ENCODE peak calls at places on chromosome 19, in ten cellular contexts. H, T, I, D, G, C, P, B, K and V are unnamed samples.

GRCh38 chr19:9847087-9847671 is 12.1 kb downstream of the PIN1 start:
- DNase-seq in T (peak; percentile 62), B (peak; percentile 93), D (peak; percentile 67), G (no peak), H (peak; percentile 78), P (no peak), C (peak; percentile 50), I (peak; percentile 46), K (peak; percentile 80), V (peak; percentile 49)

GRCh38 chr19:22784051-22784450 is at the start of gene ZNF99:
- DNase-seq in B (no peak), T (peak; percentile 7), G (no peak), I (no peak), H (peak; percentile 75), P (no peak), C (no peak), K (no peak), D (peak; percentile 72), V (no peak)

GRCh38 chr19:3665681-3666544 is 34.4 kb downstream of the PIP5K1C start:
- DNase-seq in H (peak; percentile 81), G (peak; percentile 53), P (peak; percentile 92), B (no peak), T (peak; percentile 70), C (peak; percentile 76), K (peak; percentile 90), D (peak; percentile 84), I (peak; percentile 77), V (peak; percentile 87)

GRCh38 chr19:28009696-28010095 is 1203.3 kb downstream of the UQCRFS1 start:
- DNase-seq in B (no peak), G (no peak), C (no peak), P (no peak), T (no peak), I (no peak), K (no peak), H (no peak), D (no peak), V (no peak)

GRCh38 chr19:40282920-40283319 is 2.2 kb downstream of the AKT2 start:
- DNase-seq in I (no peak), D (no peak), P (no peak), K (no peak), B (no peak), H (no peak), G (no peak), C (no peak), T (no peak), V (no peak)

GRCh38 chr19:54594737-54595136 is 1.3 kb downstream of the LILRA1 start:
- DNase-seq in I (no peak), K (no peak), G (no peak), D (no peak), H (no peak), P (no peak), T (no peak), B (no peak), C (no peak), V (no peak)

GRCh38 chr19:7676376-7676775 is 514 bp upstream of the MCEMP1 start:
- DNase-seq in K (no peak), T (no peak), C (no peak), H (no peak), G (no peak), I (no peak), B (no peak), P (no peak), D (no peak), V (no peak)

GRCh38 chr19:2039082-2039958 is 11.7 kb downstream of the MKNK2 start:
- DNase-seq in G (no peak), P (no peak), K (peak; percentile 35), C (no peak), B (no peak), I (no peak), D (peak; percentile 78), H (no peak), T (peak; percentile 14), V (no peak)

GRCh38 chr19:38831142-38831605 is 420 bp downstream of the ECH1 start:
- DNase-seq in P (peak; percentile 81), C (peak; percentile 24), D (peak; percentile 87), B (peak; percentile 86), I (peak; percentile 91), K (no peak), T (peak; percentile 40), H (peak; percentile 79), G (peak; percentile 60), V (peak; percentile 33)

GRCh38 chr19:33796164-33797100 is at the start of gene KCTD15:
- DNase-seq in P (no peak), T (peak; percentile 71), B (peak; percentile 58), C (peak; percentile 55), H (no peak), D (peak; percentile 68), G (peak; percentile 74), K (peak; percentile 74), I (peak; percentile 67), V (peak; percentile 74)

GRCh38 chr19:8363803-8364771 is at the start of gene ANGPTL4:
- DNase-seq in K (peak; percentile 76), H (peak; percentile 87), G (peak; percentile 66), B (peak; percentile 88), T (peak; percentile 68), C (peak; percentile 60), I (peak; percentile 60), D (peak; percentile 87), P (peak; percentile 78), V (peak; percentile 74)

DNA sequence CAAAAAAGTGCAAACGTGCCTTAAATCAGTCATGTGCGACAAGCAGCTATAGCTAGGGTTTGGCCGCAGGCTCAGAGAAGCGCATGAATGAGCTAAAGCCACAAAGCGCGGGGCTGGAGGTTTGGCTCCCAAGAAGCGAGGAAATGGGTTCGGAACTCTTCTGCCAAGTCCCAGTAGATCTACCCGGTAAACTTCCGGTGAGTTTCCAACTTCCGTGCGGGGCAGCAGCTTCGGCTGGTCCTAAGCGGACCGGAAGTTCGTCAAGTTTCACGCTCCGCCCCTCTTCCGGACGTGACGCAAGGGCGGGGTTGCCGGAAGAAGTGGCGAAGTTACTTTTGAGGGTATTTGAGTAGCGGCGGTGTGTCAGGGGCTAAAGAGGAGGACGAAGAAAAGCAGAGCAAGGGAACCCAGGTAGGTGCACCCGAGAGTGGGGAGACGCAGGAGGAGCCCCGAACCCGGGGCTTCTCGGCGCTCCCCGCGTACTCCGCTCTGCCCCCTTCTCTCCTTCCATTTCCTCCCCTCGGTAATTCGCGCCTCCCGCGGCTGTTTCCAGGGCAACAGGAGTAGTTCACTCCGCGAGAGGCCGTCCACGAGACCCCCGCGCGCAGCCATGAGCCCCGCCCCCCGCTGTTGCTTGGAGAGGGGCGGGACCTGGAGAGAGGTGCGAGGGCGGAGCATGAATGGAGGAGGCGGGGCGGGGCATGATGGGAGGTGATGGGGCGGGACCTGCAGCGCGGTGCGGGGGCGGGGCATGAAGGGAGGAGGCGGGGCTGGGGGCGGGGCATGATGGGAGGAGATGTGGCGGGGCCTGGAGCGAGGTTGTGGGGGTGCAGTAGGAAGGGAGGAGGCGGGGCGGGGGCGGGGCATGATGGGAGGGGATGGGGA is at the start of gene NR1H2:
- DNase-seq in T (peak; percentile 96), D (peak; percentile 97), K (peak; percentile 83), G (peak; percentile 97), B (peak; percentile 99), H (peak; percentile 97), I (peak; percentile 95), C (peak; percentile 85), P (peak; percentile 92), V (peak; percentile 93)
- TF ChIP-seq CTCF in T (no peak), D (no peak), K (no peak), G (no peak), B (no peak), H (no peak), I (no peak), C (no peak), P (no peak), V (no peak)

DNA sequence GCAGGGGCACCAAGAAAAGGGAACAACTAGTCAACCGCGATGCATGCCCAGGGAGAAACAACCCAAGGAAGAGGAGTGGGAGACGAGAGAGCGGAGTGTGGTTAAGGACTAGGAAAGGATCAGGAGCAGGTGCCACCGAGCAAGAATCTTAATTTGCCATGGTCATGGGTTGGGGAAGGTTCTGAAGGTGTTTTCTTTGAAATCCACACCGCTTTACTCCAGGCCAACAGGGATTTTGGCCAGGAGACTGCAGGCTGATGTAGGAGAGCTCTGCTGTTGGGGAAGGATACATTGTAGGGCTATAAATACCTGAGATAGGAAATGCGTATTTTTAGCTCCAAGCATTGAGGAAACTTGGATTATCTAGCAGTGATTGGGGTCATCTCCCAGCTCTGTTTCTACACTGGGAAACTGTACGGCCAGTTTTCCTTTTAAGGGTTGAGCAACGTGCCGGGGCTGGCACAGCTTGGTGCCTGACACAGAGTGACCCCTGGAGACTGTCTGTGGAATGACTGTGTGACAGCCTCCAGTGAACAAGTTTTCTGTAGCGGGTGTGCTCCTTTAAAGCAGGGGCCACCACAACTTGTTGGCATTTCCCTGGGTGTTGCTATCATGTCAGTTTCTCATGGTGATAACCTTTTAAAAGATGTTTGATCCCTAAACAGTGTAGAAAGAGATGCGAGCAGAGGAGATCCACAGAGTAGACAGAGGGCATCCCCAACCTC is 34.2 kb downstream of the ZNF536 start:
- DNase-seq in K (no peak), G (peak; percentile 70), C (peak; percentile 67), B (no peak), D (no peak), I (peak; percentile 38), P (no peak), T (peak; percentile 60), H (no peak), V (peak; percentile 38)
- TF ChIP-seq CTCF in K (peak; percentile 36), G (no peak), C (peak; percentile 28), B (no peak), D (peak; percentile 30), I (peak; percentile 34), P (peak; percentile 31), T (peak; percentile 83), H (no peak), V (peak; percentile 52)

GRCh38 chr19:13804830-13805683 is 9.8 kb downstream of the ZSWIM4 start:
- DNase-seq in B (no peak), P (no peak), T (peak; percentile 70), K (peak; percentile 48), I (peak; percentile 35), H (no peak), G (peak; percentile 40), D (peak; percentile 77), C (peak; percentile 39), V (peak; percentile 50)
- TF ChIP-seq CTCF in B (peak; percentile 16), P (no peak), T (peak; percentile 62), K (peak; percentile 45), I (peak; percentile 33), H (no peak), G (peak; percentile 32), D (peak; percentile 47), C (no peak), V (peak; percentile 36)

DNA sequence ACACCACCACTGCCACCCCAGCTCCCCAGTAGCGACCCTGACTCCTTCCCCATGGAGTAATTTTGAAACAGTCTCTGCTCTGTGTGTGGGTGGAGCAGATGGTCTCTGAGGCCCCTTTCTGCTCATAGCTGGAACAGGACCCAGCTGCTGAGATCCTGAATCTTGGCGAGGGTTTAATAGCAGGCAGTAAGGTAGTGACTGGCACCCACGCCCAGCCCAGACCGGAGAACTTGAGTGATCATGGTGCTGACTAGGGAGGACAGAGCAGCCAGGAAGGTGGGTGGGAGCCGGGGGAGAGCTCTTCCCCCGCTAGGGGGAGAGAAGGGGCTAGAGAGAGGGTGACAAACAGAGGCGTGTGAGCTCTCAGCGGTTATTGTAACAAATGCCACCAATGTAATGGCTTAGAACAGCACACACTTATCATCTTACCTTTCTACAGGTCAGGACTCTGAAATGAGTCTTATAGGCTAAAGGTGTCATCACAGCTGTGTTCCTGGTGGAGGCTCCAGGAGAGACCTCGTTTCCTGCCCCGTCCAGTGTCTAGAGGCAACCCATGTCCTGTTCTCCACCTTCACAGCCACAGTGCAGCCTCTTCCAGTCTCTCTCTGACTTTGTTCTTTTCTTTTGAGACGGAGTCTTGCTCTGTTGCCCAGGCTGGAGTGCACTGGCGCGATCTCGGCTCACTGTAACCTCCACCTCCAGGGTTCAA is 7.2 kb upstream of the ACER1 start:
- DNase-seq in T (no peak), B (no peak), I (no peak), K (no peak), C (no peak), P (peak; percentile 39), H (no peak), G (no peak), D (no peak), V (no peak)
- TF ChIP-seq CTCF in T (peak; percentile 29), B (no peak), I (no peak), K (peak; percentile 46), C (no peak), P (no peak), H (no peak), G (no peak), D (no peak), V (peak; percentile 12)